ENCODE peak calls at places on chromosomes 2 and 18, in ten cellular contexts. C is mammary epithelial cell, G is GM13977, A is glutamatergic neuron, R is GM23338, B is epithelial cell of esophagus, N is right atrium auricular region, D is cardiac muscle cell, F is cardiac fibroblast, T is fibroblast of lung. L is an unnamed sample.

GRCh38 chr18:5895886-5896740 is 791 bp upstream of the TMEM200C start:
- DNase-seq in C (no peak), A (peak; percentile 74), B (no peak), R (peak; percentile 74), G (peak; percentile 53), F (no peak), T (peak; percentile 76), N (no peak), D (peak; percentile 81), L (peak; percentile 63)

GRCh38 chr2:114754907-114755563 is 312.6 kb downstream of the DPP10 start:
- DNase-seq in N (no peak), B (peak; percentile 1), G (no peak), A (no peak), D (no peak), T (no peak), C (no peak), R (no peak), F (no peak), L (no peak)

GRCh38 chr2:62928015-62928414 is 122.6 kb upstream of the OTX1 start:
- DNase-seq in A (no peak), N (no peak), C (no peak), T (no peak), G (peak; percentile 12), F (no peak), D (no peak), B (no peak), R (peak; percentile 3), L (no peak)

GRCh38 chr2:43000242-43001054 is 208.1 kb upstream of the HAAO start:
- DNase-seq in B (no peak), R (no peak), D (no peak), G (peak; percentile 65), N (no peak), F (no peak), T (no peak), C (no peak), A (no peak), L (peak; percentile 61)

GRCh38 chr2:241773511-241774418 is 2.9 kb upstream of the GAL3ST2 start:
- DNase-seq in C (no peak), G (peak; percentile 30), F (no peak), N (peak; percentile 48), R (no peak), D (no peak), T (no peak), B (no peak), A (no peak), L (no peak)

GRCh38 chr2:100984892-100985307 is 17.2 kb upstream of the RPL31 start:
- DNase-seq in D (peak; percentile 83), N (peak; percentile 78), F (peak; percentile 83), B (peak; percentile 78), C (peak; percentile 47), R (peak; percentile 91), A (peak; percentile 85), G (peak; percentile 84), T (peak; percentile 56), L (peak; percentile 68)

GRCh38 chr2:19592197-19592596 is 233.8 kb upstream of the OSR1 start:
- DNase-seq in F (no peak), T (no peak), A (no peak), D (no peak), R (no peak), B (no peak), C (no peak), G (no peak), N (no peak), L (no peak)

GRCh38 chr2:108316194-108316880 is 27.6 kb downstream of the SULT1C2 start:
- DNase-seq in N (no peak), C (no peak), T (no peak), R (peak; percentile 34), B (no peak), A (no peak), D (peak; percentile 3), G (no peak), F (no peak), L (no peak)

GRCh38 chr2:26969089-26969844 is 1.2 kb upstream of the MAPRE3 start:
- DNase-seq in G (no peak), F (peak; percentile 47), B (no peak), R (no peak), C (no peak), N (no peak), T (peak; percentile 79), A (no peak), D (no peak), L (no peak)

GRCh38 chr2:97868986-97869721 is 126.6 kb downstream of the TMEM131 start:
- DNase-seq in N (no peak), F (peak; percentile 94), B (peak; percentile 90), D (peak; percentile 45), A (no peak), G (no peak), C (peak; percentile 96), R (peak; percentile 33), T (peak; percentile 96), L (peak; percentile 22)

GRCh38 chr2:67514515-67514914 is 117.4 kb downstream of the ETAA1 start:
- DNase-seq in T (peak; percentile 49), A (no peak), G (no peak), D (no peak), R (no peak), C (no peak), N (no peak), F (peak; percentile 67), B (peak; percentile 56), L (no peak)

GRCh38 chr2:16094851-16095250 is 154.5 kb downstream of the MYCN start:
- DNase-seq in D (no peak), T (no peak), F (no peak), N (no peak), C (no peak), A (no peak), B (no peak), R (no peak), G (no peak), L (no peak)

GRCh38 chr2:99881901-99882591 is 260.3 kb downstream of the AFF3 start:
- DNase-seq in A (peak; percentile 45), T (peak; percentile 97), R (peak; percentile 28), G (no peak), C (peak; percentile 36), D (peak; percentile 77), B (no peak), N (no peak), F (peak; percentile 90), L (no peak)

GRCh38 chr2:2326053-2326452 is 5.0 kb downstream of the MYT1L start:
- DNase-seq in G (no peak), C (no peak), N (no peak), F (no peak), D (no peak), A (no peak), T (no peak), B (no peak), R (no peak), L (no peak)

GRCh38 chr2:241741016-241741415 is 6.6 kb downstream of the D2HGDH start:
- DNase-seq in G (no peak), T (peak; percentile 10), R (no peak), D (no peak), B (peak; percentile 67), N (no peak), F (peak; percentile 17), C (peak; percentile 78), A (no peak), L (no peak)

GRCh38 chr2:75609334-75609689 is 37.3 kb upstream of the MRPL19 start:
- DNase-seq in F (no peak), R (no peak), G (no peak), D (no peak), A (no peak), B (no peak), C (no peak), T (no peak), N (no peak), L (no peak)
- TF ChIP-seq CTCF in F (no peak), R (no peak), G (peak; percentile 19), D (no peak), A (no peak), B (no peak), C (no peak), T (no peak), N (no peak), L (peak; percentile 31)

DNA sequence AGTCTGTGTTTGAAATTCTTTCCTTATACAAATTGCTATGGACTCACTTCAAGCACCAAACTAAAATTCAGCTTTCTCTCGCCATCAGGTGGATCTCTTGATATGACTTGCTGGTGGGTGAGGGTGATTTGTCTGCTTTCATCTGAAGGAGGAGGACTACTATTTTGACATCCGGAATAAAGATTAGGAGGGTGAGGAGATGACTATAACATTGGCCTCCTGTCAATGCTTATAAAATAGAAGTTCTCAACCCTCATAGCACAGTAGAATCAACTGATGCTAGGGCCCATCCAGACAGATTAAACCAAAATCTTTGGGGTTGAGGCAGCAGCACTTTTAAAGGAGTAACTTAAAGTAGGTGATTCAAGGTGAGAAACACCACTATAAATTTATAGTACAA is 120.4 kb upstream of the DNAJC10 start:
- DNase-seq in G (no peak), R (peak; percentile 8), C (no peak), F (no peak), T (no peak), A (no peak), D (no peak), B (no peak), N (no peak), L (no peak)
- TF ChIP-seq CTCF in G (no peak), R (no peak), C (no peak), F (no peak), T (no peak), A (no peak), D (no peak), B (no peak), N (no peak), L (no peak)

DNA sequence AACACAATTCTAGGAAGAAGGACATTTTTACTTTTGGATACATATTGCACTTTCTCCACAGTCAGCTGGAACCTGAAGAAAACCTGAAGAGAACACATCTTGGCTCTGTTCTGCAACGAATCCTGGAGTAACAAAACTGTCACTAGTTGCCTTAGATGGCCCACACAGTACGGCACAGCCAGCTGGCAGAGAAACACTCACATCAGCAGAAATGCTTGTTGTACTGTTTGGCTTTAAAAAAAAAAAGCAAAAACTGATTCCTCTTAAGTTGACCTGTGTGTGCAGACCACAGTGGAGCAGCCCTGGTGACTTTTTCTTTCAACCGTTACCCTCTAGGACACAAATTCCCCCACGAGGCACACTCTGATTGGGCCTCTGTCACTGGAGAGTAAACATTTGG is 152.3 kb upstream of the TWIST2 start:
- DNase-seq in G (no peak), N (no peak), C (no peak), B (no peak), F (no peak), T (no peak), A (no peak), R (no peak), D (no peak), L (no peak)
- TF ChIP-seq CTCF in G (no peak), N (no peak), C (no peak), B (no peak), F (no peak), T (no peak), A (no peak), R (no peak), D (no peak), L (no peak)

DNA sequence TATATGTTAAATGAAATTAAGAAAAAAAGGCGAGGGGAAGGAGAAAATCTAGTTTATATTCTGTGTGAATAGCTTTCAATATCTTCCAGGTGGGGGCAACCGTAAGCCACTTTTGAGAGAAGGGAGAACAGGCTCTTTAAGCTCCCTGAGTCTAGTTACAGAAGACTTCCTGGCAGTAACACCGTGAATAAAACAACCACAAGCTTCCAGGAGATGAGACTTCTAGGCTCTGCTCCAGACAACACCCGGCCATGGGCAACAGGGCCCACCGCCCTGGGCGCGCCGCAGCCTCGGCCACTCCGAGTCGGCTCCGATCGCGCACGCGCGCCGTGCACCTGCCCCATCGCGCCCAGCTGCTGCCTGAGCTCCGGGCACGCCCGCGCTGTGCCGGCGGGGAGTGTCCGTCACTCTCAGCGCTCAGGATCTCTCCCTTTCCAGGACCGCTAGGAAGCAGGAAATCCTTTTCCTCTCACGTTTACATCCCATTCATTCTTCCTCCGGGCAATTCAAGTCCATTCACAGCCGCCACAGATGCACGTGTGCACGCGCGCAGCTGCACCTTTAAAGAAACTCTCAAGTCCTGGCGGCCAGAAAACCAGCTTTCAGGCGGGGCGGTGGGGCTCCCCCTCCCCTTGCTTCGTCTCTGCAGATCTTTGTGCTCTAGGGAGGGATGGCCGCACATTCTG is 19.4 kb upstream of the PAX3 start:
- DNase-seq in T (peak; percentile 66), R (peak; percentile 90), G (peak; percentile 82), D (peak; percentile 85), N (peak; percentile 57), B (peak; percentile 84), F (peak; percentile 76), A (peak; percentile 92), C (peak; percentile 72), L (peak; percentile 65)
- TF ChIP-seq CTCF in T (peak; percentile 53), R (peak; percentile 26), G (peak; percentile 63), D (peak; percentile 57), N (peak; percentile 61), B (peak; percentile 63), F (peak; percentile 50), A (no peak), C (peak; percentile 67), L (peak; percentile 70)

L was measured in neural crest cell.